ENCODE peak calls at places on chromosomes 12 and 14, in five cellular contexts. R is K562, L is HepG2, E is H1, N is GM12878. S is an unnamed sample.

GRCh38 chr12:103623716-103624115 is 36.6 kb downstream of the STAB2 start:
- DNase-seq in N (no peak), L (no peak), R (no peak), E (no peak), S (no peak)

GRCh38 chr12:69469854-69470188 is 367 bp upstream of the FRS2 start:
- DNase-seq in E (no peak), R (no peak), N (no peak), L (no peak), S (no peak)

GRCh38 chr14:81178063-81178462 is 42.7 kb downstream of the GTF2A1 start:
- DNase-seq in N (no peak), R (no peak), E (no peak), L (no peak), S (no peak)

GRCh38 chr14:60204104-60204842 is 39.1 kb upstream of the DHRS7 start:
- DNase-seq in L (no peak), E (no peak), R (no peak), N (peak), S (peak)

GRCh38 chr14:88829685-88830302 is 5.3 kb downstream of the TTC8 start:
- DNase-seq in L (no peak), N (no peak), R (no peak), E (no peak), S (no peak)

GRCh38 chr12:14239350-14239934 is 126.0 kb upstream of the ATF7IP start:
- DNase-seq in L (peak), E (peak), N (peak), R (no peak), S (peak)

GRCh38 chr14:60965402-60965801 is 15.5 kb downstream of the TRMT5 start:
- DNase-seq in E (no peak), N (no peak), L (no peak), R (no peak), S (no peak)

GRCh38 chr12:99981639-99982190 is 3.0 kb downstream of the ANKS1B start:
- DNase-seq in N (no peak), E (no peak), R (no peak), L (no peak), S (no peak)

GRCh38 chr12:20520572-20520971 is 152.2 kb downstream of the PDE3A start:
- DNase-seq in N (no peak), E (no peak), L (no peak), R (no peak), S (no peak)

GRCh38 chr12:131093971-131094830 is 140.5 kb downstream of the ADGRD1 start:
- DNase-seq in E (no peak), N (no peak), R (no peak), L (no peak), S (no peak)

GRCh38 chr12:96383371-96383770 is 16.9 kb downstream of the CDK17 start:
- DNase-seq in R (no peak), N (no peak), E (no peak), L (no peak), S (no peak)

GRCh38 chr12:46835785-46836184 is 10.0 kb upstream of the SLC38A4 start:
- DNase-seq in E (no peak), R (no peak), L (no peak), N (no peak), S (no peak)

GRCh38 chr12:53984901-53985357 is at the start of gene HOXC10:
- DNase-seq in N (peak), R (peak), L (peak), E (peak), S (peak)

GRCh38 chr12:53982616-53983579 is 2.0 kb upstream of the HOXC10 start:
- DNase-seq in N (no peak), R (no peak), E (no peak), L (no peak), S (no peak)

GRCh38 chr12:53980448-53981388 is 4.2 kb upstream of the HOXC10 start:
- DNase-seq in L (no peak), R (no peak), E (no peak), N (no peak), S (no peak)

GRCh38 chr12:53983580-53984572 is 1.1 kb upstream of the HOXC10 start:
- DNase-seq in N (no peak), L (no peak), R (no peak), E (no peak), S (peak)

GRCh38 chr12:53981652-53982565 is 3.0 kb upstream of the HOXC10 start:
- DNase-seq in N (no peak), R (no peak), E (no peak), L (no peak), S (peak)
- TF ChIP-seq EZH2 in N (no peak), R (no peak), E (peak), L (no peak), S (peak)

GRCh38 chr12:122291431-122291830 is 25.1 kb upstream of the VPS33A start:
- DNase-seq in N (no peak), L (no peak), R (no peak), E (no peak), S (no peak)
- H2AFZ ChIP-seq in N (no peak), L (no peak), R (no peak), E (no peak), S (no peak)

GRCh38 chr14:90523544-90523943 is 126.7 kb downstream of the CALM1 start:
- DNase-seq in N (no peak), L (no peak), E (no peak), R (no peak), S (no peak)
- TF ChIP-seq CREB1 in N (no peak), L (no peak), E (no peak), R (no peak), S (no peak)

GRCh38 chr12:94267907-94268575 is 119.7 kb downstream of the PLXNC1 start:
- DNase-seq in N (no peak), L (no peak), R (no peak), E (no peak), S (no peak)
- TF ChIP-seq EZH2 in N (no peak), L (no peak), R (no peak), E (no peak), S (no peak)

DNA sequence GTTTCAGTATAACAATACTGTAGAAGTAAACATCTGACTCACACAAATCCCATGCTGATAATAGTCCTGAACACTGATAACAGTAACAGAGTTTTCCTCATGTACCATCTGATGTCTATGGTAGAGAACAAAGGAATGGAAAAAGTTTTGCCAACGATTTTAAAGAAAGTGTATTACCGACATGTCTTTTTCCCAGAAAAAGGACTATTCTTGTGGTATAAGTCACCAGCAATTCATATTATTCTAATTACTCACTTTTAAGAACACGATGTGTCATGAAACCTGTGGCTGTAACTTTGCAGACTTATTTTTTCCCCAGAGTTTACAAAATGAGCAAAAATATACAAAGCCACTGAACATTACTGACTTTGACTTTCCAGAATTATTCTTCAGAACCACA is 40.1 kb upstream of the DCN start:
- DNase-seq in R (no peak), N (no peak), E (no peak), L (no peak), S (no peak)
- H2AFZ ChIP-seq in R (no peak), N (no peak), E (no peak), L (no peak), S (no peak)

GRCh38 chr14:104895207-104895785 is 29.4 kb upstream of the PLD4 start:
- DNase-seq in R (no peak), E (peak), N (no peak), L (no peak), S (no peak)
- TF ChIP-seq CREB1 in R (no peak), E (no peak), N (no peak), L (no peak), S (no peak)

GRCh38 chr12:48996794-48997718 is 2.1 kb downstream of the DDN start:
- DNase-seq in R (peak), E (peak), L (peak), N (no peak), S (peak)
- TF ChIP-seq EZH2 in R (no peak), E (peak), L (no peak), N (no peak), S (peak)